ENCODE peak calls at places on chromosomes 5 and 9, in seven cellular contexts. M is IMR-90, G is Peyer's patch, T is transverse colon, Q is cardiac muscle cell, N is colonic mucosa, X is tibial artery. H is an unnamed sample.

GRCh38 chr5:134097221-134097620 is 17.3 kb upstream of the TCF7 start:
- DNase-seq in N (no peak), T (no peak), X (no peak), M (no peak), Q (no peak), G (no peak), H (peak)

GRCh38 chr5:140038373-140038957 is 4.6 kb downstream of the NRG2 start:
- DNase-seq in T (no peak), X (no peak), N (no peak), M (peak), Q (peak), G (no peak), H (no peak)

GRCh38 chr9:136485049-136485647 is 2.3 kb upstream of the SEC16A start:
- DNase-seq in Q (peak), M (peak), T (peak), N (peak), G (peak), X (peak), H (peak)

GRCh38 chr5:122933926-122934325 is 88.5 kb downstream of the SNX24 start:
- DNase-seq in Q (no peak), G (no peak), M (no peak), X (no peak), N (no peak), T (no peak), H (no peak)

GRCh38 chr9:113712053-113712452 is 164.1 kb upstream of the ZNF618 start:
- DNase-seq in X (no peak), Q (peak), G (no peak), M (peak), T (peak), N (peak), H (peak)

GRCh38 chr5:150656191-150657132 is 4.6 kb upstream of the MYOZ3 start:
- DNase-seq in Q (peak), N (peak), T (peak), X (no peak), M (no peak), G (peak), H (no peak)

GRCh38 chr5:6518298-6519057 is 69.8 kb downstream of the UBE2QL1 start:
- DNase-seq in N (no peak), G (no peak), X (no peak), M (no peak), Q (no peak), T (no peak), H (no peak)

GRCh38 chr5:170809551-170809950 is 26.0 kb downstream of the GABRP start:
- DNase-seq in X (no peak), Q (peak), T (peak), M (peak), G (no peak), N (no peak), H (peak)

GRCh38 chr9:71218774-71219173 is 97.4 kb upstream of the TRPM3 start:
- DNase-seq in M (no peak), N (no peak), G (no peak), T (no peak), Q (no peak), X (no peak), H (peak)

GRCh38 chr9:121692606-121693505 is 41.4 kb downstream of the DAB2IP start:
- DNase-seq in Q (no peak), X (no peak), T (no peak), N (no peak), M (peak), G (no peak), H (peak)

GRCh38 chr9:89361816-89362646 is 43.7 kb downstream of the SECISBP2 start:
- DNase-seq in Q (no peak), M (no peak), G (peak), N (no peak), T (no peak), X (no peak), H (no peak)

GRCh38 chr5:57804007-57804444 is 321.4 kb upstream of the ACTBL2 start:
- DNase-seq in T (no peak), Q (no peak), N (no peak), G (no peak), M (peak), X (no peak), H (peak)

GRCh38 chr5:172370648-172371248 is 83.6 kb downstream of the SH3PXD2B start:
- DNase-seq in M (peak), N (peak), X (peak), T (no peak), G (no peak), Q (peak), H (peak)

GRCh38 chr9:29475471-29475870 is 1902.2 kb upstream of the C9orf72 start:
- DNase-seq in N (no peak), Q (no peak), X (no peak), T (no peak), G (no peak), M (no peak), H (no peak)

GRCh38 chr5:111143910-111144309 is 51.8 kb downstream of the WDR36 start:
- DNase-seq in M (peak), Q (peak), X (peak), T (no peak), N (no peak), G (no peak), H (peak)

GRCh38 chr9:4750021-4750673 is 9.1 kb upstream of the AK3 start:
- DNase-seq in G (no peak), T (no peak), Q (peak), N (no peak), X (no peak), M (peak), H (peak)

GRCh38 chr9:127263664-127264063 is 910 bp upstream of the GARNL3 start:
- DNase-seq in Q (no peak), M (peak), X (no peak), G (no peak), N (no peak), T (no peak), H (no peak)

GRCh38 chr9:35728041-35728971 is 3.7 kb downstream of the TLN1 start:
- DNase-seq in T (peak), M (peak), G (peak), N (peak), Q (peak), X (peak), H (peak)

GRCh38 chr5:61637566-61637965 is 305.5 kb downstream of the ZSWIM6 start:
- DNase-seq in T (no peak), M (no peak), N (no peak), Q (no peak), G (no peak), X (no peak), H (no peak)

GRCh38 chr5:90680831-90681420 is 122.3 kb downstream of the ADGRV1 start:
- DNase-seq in G (no peak), Q (no peak), T (no peak), X (no peak), N (no peak), M (no peak), H (no peak)

GRCh38 chr9:91809581-91810285 is 140.3 kb downstream of the ROR2 start:
- DNase-seq in N (no peak), X (no peak), G (no peak), M (peak), T (no peak), Q (peak), H (peak)

GRCh38 chr5:72079288-72079687 is 28.0 kb upstream of the MAP1B start:
- DNase-seq in G (no peak), Q (peak), X (no peak), N (no peak), M (no peak), T (no peak), H (no peak)

GRCh38 chr5:68315679-68316271 is 100.2 kb downstream of the PIK3R1 start:
- DNase-seq in G (no peak), N (peak), X (no peak), T (peak), Q (no peak), M (no peak), H (no peak)

GRCh38 chr5:180160822-180161221 is 48.2 kb downstream of the RASGEF1C start:
- DNase-seq in N (peak), M (no peak), Q (no peak), G (no peak), T (no peak), X (no peak), H (no peak)

GRCh38 chr9:120387257-120387999 is 192.5 kb downstream of the CDK5RAP2 start:
- DNase-seq in N (no peak), M (no peak), X (no peak), G (no peak), Q (no peak), T (no peak), H (no peak)

GRCh38 chr5:54442271-54442670 is 13.2 kb upstream of the HSPB3 start:
- DNase-seq in X (no peak), T (no peak), G (no peak), N (no peak), M (no peak), Q (no peak), H (peak)

GRCh38 chr5:54449923-54450322 is 5.6 kb upstream of the HSPB3 start:
- DNase-seq in Q (no peak), G (no peak), T (no peak), X (no peak), M (no peak), N (no peak), H (no peak)

GRCh38 chr5:54446169-54446786 is 9.2 kb upstream of the HSPB3 start:
- DNase-seq in M (no peak), T (no peak), N (no peak), X (no peak), G (no peak), Q (peak), H (no peak)

GRCh38 chr5:54443264-54443663 is 12.2 kb upstream of the HSPB3 start:
- DNase-seq in Q (peak), T (no peak), N (no peak), M (peak), G (no peak), X (no peak), H (peak)

GRCh38 chr5:54445691-54446090 is 9.8 kb upstream of the HSPB3 start:
- DNase-seq in M (no peak), Q (no peak), X (no peak), G (no peak), N (no peak), T (no peak), H (no peak)
- H3K27ac ChIP-seq in M (no peak), Q (no peak), X (peak), G (no peak), N (no peak), T (no peak), H (no peak)

GRCh38 chr5:96857454-96857853 is 18.8 kb upstream of the ERAP2 start:
- DNase-seq in T (no peak), G (no peak), N (no peak), X (no peak), Q (no peak), M (no peak), H (no peak)

GRCh38 chr5:96863114-96863513 is 13.2 kb upstream of the ERAP2 start:
- DNase-seq in T (no peak), X (no peak), G (no peak), Q (no peak), N (no peak), M (no peak), H (no peak)

GRCh38 chr5:96857924-96858323 is 18.4 kb upstream of the ERAP2 start:
- DNase-seq in G (no peak), T (no peak), N (no peak), X (no peak), M (no peak), Q (no peak), H (no peak)

GRCh38 chr5:96863949-96864649 is 12.2 kb upstream of the ERAP2 start:
- DNase-seq in G (no peak), N (no peak), Q (no peak), T (no peak), M (no peak), X (no peak), H (no peak)

DNA sequence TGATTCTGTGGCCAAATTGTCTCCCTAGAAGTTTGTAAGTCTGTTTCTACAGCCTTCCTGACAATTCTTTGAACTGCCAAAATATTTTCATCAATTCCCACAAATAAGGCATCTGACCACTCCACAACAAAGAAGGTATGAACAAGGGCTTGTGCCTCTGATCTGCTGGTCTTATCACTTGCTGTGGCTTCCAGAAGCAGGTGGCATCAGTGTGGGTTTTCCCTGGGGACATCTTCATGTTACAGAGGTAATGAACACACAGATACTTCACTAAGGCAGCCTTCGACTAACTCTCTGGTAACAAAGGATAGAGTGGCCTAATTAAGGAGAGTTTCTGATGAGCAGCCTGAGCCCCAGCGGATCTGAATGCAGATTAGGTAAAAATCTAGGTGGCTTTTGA is 15.3 kb upstream of the ERAP2 start:
- DNase-seq in Q (no peak), X (no peak), M (no peak), G (no peak), T (no peak), N (no peak), H (no peak)
- H3K27ac ChIP-seq in Q (no peak), X (no peak), M (no peak), G (no peak), T (no peak), N (no peak), H (no peak)

GRCh38 chr5:14980698-14981097 is 109.1 kb upstream of the ANKH start:
- DNase-seq in X (no peak), G (no peak), N (no peak), T (no peak), M (no peak), Q (no peak), H (no peak)

GRCh38 chr5:14971864-14972263 is 100.3 kb upstream of the ANKH start:
- DNase-seq in Q (no peak), N (no peak), T (no peak), M (no peak), G (no peak), X (no peak), H (no peak)

GRCh38 chr5:14977058-14977640 is 105.6 kb upstream of the ANKH start:
- DNase-seq in N (peak), G (no peak), X (no peak), T (peak), M (no peak), Q (no peak), H (no peak)
- H3K27ac ChIP-seq in N (peak), G (no peak), X (no peak), T (peak), M (no peak), Q (no peak), H (no peak)

GRCh38 chr9:134379774-134380431 is 53.6 kb downstream of the RXRA start:
- DNase-seq in M (no peak), T (no peak), X (no peak), G (no peak), Q (no peak), N (no peak), H (peak)

GRCh38 chr9:134377143-134377484 is 50.9 kb downstream of the RXRA start:
- DNase-seq in X (no peak), Q (no peak), G (no peak), T (no peak), M (no peak), N (no peak), H (no peak)

GRCh38 chr9:134377976-134378375 is 51.7 kb downstream of the RXRA start:
- DNase-seq in T (peak), M (no peak), N (peak), G (peak), Q (no peak), X (peak), H (no peak)

GRCh38 chr9:134381262-134381661 is 55.0 kb downstream of the RXRA start:
- DNase-seq in N (no peak), Q (no peak), X (no peak), T (no peak), G (no peak), M (no peak), H (no peak)

DNA sequence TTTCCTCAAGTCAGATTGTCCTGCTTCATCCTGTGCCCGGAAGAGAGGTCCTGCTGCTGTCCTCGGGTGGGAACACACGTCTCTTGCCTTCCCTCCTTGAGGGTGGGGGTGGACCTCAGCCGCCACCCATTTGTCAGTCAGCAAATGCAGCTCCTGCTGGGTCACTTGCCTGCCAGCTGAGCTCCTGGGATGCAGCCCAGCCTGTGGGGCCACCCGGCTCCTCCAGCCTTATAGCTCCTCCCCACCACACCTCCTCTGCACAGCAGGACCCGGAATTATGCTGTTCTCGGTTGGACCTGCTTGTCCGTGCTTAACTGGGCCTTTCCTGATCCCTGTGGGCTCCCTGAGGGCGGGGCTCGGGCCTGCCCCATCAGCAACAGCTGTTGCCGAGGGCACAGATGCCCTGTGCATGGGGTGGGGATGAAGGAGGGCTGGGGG is 52.7 kb downstream of the RXRA start:
- DNase-seq in N (peak), M (peak), G (peak), T (peak), X (no peak), Q (peak), H (peak)
- H3K27ac ChIP-seq in N (peak), M (no peak), G (peak), T (peak), X (no peak), Q (no peak), H (peak)

GRCh38 chr9:115671911-115672310 is 481.7 kb upstream of the PAPPA start:
- DNase-seq in G (no peak), T (no peak), X (no peak), M (no peak), Q (no peak), N (no peak), H (no peak)

GRCh38 chr9:115674091-115674490 is 479.5 kb upstream of the PAPPA start:
- DNase-seq in G (no peak), X (no peak), T (no peak), Q (no peak), M (no peak), N (no peak), H (no peak)

GRCh38 chr9:115671236-115671770 is 482.3 kb upstream of the PAPPA start:
- DNase-seq in N (no peak), M (no peak), X (no peak), T (no peak), G (no peak), Q (no peak), H (no peak)

GRCh38 chr9:115673599-115673998 is 480.0 kb upstream of the PAPPA start:
- DNase-seq in N (no peak), Q (peak), T (no peak), X (peak), M (peak), G (no peak), H (peak)

GRCh38 chr9:115672477-115673316 is 480.9 kb upstream of the PAPPA start:
- DNase-seq in G (no peak), Q (peak), N (no peak), M (peak), X (no peak), T (no peak), H (peak)
- H3K27ac ChIP-seq in G (no peak), Q (no peak), N (no peak), M (peak), X (peak), T (no peak), H (peak)

GRCh38 chr9:13787234-13787833 is 507.8 kb upstream of the MPDZ start:
- DNase-seq in N (no peak), X (no peak), M (peak), G (no peak), Q (peak), T (no peak), H (peak)
- H3K27ac ChIP-seq in N (no peak), X (peak), M (peak), G (no peak), Q (peak), T (peak), H (peak)

GRCh38 chr9:129351058-129351641 is 173.1 kb upstream of the IER5L start:
- DNase-seq in T (no peak), N (peak), M (no peak), Q (peak), X (no peak), G (no peak), H (no peak)

GRCh38 chr9:129351642-129352151 is 173.6 kb upstream of the IER5L start:
- DNase-seq in T (no peak), M (no peak), N (no peak), Q (peak), G (no peak), X (no peak), H (no peak)

GRCh38 chr9:129350143-129350935 is 172.3 kb upstream of the IER5L start:
- DNase-seq in Q (no peak), X (no peak), T (no peak), N (no peak), M (no peak), G (no peak), H (no peak)

GRCh38 chr9:129353697-129354336 is 175.8 kb upstream of the IER5L start:
- DNase-seq in T (no peak), Q (no peak), X (no peak), M (no peak), G (no peak), N (no peak), H (no peak)

DNA sequence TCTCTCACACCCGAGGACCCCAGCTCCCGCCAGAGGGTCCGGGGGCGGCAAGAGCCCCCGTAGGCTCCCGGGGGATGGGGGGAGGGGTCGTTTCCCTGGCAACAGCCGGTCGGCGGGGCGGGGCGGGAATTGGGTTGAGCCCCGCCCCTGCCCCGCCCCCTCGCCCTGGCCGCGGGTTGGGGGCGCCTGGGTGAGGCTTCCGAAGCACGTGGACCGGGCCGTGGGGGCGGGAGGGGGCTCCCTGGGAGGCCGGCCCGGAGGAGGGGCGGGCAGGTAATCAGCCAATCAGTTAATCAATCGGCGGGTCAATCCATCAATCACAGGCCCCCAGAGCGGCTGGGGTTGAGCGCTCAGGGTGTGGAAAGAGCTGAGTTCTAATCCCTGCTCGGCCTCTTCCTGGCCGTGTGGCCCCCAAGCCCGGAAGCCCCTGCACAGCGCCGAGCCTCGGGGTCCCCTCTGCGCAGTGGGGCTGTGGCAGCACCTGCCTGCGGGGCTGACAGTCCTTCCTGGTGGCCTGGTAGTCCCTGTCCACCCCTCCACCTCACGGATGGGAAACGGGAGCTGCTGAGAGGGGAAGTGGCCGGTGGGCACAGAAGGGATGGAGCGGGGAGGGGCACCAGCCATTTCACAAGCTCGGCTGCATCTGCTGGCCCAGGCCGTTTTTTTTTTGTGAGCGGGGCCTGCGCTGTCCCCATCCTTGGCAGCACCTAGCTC is 174.3 kb upstream of the IER5L start:
- DNase-seq in N (peak), G (no peak), Q (peak), T (no peak), M (no peak), X (no peak), H (no peak)
- H3K27ac ChIP-seq in N (peak), G (peak), Q (peak), T (peak), M (peak), X (peak), H (no peak)

H was measured in astrocyte.